ENCODE peak calls at places on chromosomes 5 and 9, in five cellular contexts. G is HCT116, I is GM12878, D is H1, U is HepG2. N is an unnamed sample.

GRCh38 chr5:10524376-10525123 is 39.3 kb upstream of the ANKRD33B start:
- DNase-seq in G (no peak), I (no peak), D (no peak), U (no peak), N (no peak)

GRCh38 chr9:33041459-33042188 is 16.6 kb downstream of the DNAJA1 start:
- DNase-seq in G (no peak), I (no peak), D (no peak), U (no peak), N (no peak)

GRCh38 chr9:36208521-36209253 is 18.0 kb downstream of the CLTA start:
- DNase-seq in G (no peak), I (no peak), D (no peak), U (no peak), N (no peak)

GRCh38 chr5:145958463-145958862 is 22.1 kb downstream of the SH3RF2 start:
- DNase-seq in G (no peak), I (no peak), D (no peak), U (no peak), N (no peak)

GRCh38 chr5:179393078-179393477 is 47.8 kb upstream of the ADAMTS2 start:
- DNase-seq in G (peak; percentile 65), I (no peak), D (no peak), U (no peak), N (no peak)

GRCh38 chr9:116674210-116674980 is 12.7 kb upstream of the TRIM32 start:
- DNase-seq in G (no peak), I (no peak), D (no peak), U (no peak), N (no peak)

GRCh38 chr5:5705010-5705409 is 282.5 kb downstream of the ICE1 start:
- DNase-seq in G (no peak), I (no peak), D (no peak), U (no peak), N (no peak)

GRCh38 chr9:111924281-111924680 is 27.7 kb downstream of the UGCG start:
- DNase-seq in G (no peak), I (no peak), D (no peak), U (no peak), N (no peak)

GRCh38 chr5:68147659-68148058 is 67.9 kb upstream of the PIK3R1 start:
- DNase-seq in G (no peak), I (no peak), D (no peak), U (no peak), N (no peak)

GRCh38 chr5:55324815-55325418 is 17.1 kb downstream of the MTREX start:
- DNase-seq in G (peak; percentile 32), I (no peak), D (no peak), U (peak; percentile 49), N (no peak)

GRCh38 chr5:179371123-179371515 is 25.9 kb upstream of the ADAMTS2 start:
- DNase-seq in G (no peak), I (no peak), D (no peak), U (no peak), N (no peak)

GRCh38 chr5:173408946-173409345 is 80.7 kb upstream of the STC2 start:
- DNase-seq in G (no peak), I (no peak), D (no peak), U (no peak), N (no peak)

GRCh38 chr5:111144352-111144930 is 52.3 kb downstream of the WDR36 start:
- DNase-seq in G (no peak), I (peak; percentile 31), D (no peak), U (no peak), N (no peak)

GRCh38 chr5:60649288-60649917 is 50.6 kb downstream of the DEPDC1B start:
- DNase-seq in G (peak; percentile 33), I (peak; percentile 15), D (no peak), U (peak; percentile 59), N (no peak)

GRCh38 chr5:178301641-178302040 is 69.0 kb upstream of the PHYKPL start:
- DNase-seq in G (no peak), I (no peak), D (no peak), U (no peak), N (no peak)

GRCh38 chr5:65508978-65509377 is 27.3 kb upstream of the ADAMTS6 start:
- DNase-seq in G (no peak), I (no peak), D (no peak), U (no peak), N (no peak)

GRCh38 chr5:173743641-173744343 is 127.3 kb upstream of the BOD1 start:
- DNase-seq in G (no peak), I (peak; percentile 73), D (no peak), U (peak; percentile 50), N (no peak)

GRCh38 chr5:134592141-134592746 is 40.4 kb downstream of the SAR1B start:
- DNase-seq in G (no peak), I (no peak), D (peak; percentile 69), U (no peak), N (peak; percentile 59)

GRCh38 chr5:102453716-102454115 is 45.1 kb downstream of the SLCO6A1 start:
- DNase-seq in G (no peak), I (peak; percentile 15), D (no peak), U (no peak), N (no peak)

GRCh38 chr5:147483961-147484707 is 25.7 kb downstream of the DPYSL3 start:
- DNase-seq in G (no peak), I (no peak), D (no peak), U (no peak), N (no peak)

GRCh38 chr5:145863005-145863404 is 9.8 kb downstream of the GRXCR2 start:
- DNase-seq in G (no peak), I (no peak), D (no peak), U (peak; percentile 42), N (no peak)

GRCh38 chr5:128083811-128084227 is 253 bp downstream of the SLC12A2 start:
- DNase-seq in G (no peak), I (no peak), D (peak; percentile 81), U (peak; percentile 4), N (no peak)

GRCh38 chr5:134555223-134555790 is 29.8 kb downstream of the JADE2 start:
- DNase-seq in G (no peak), I (no peak), D (no peak), U (no peak), N (no peak)

GRCh38 chr5:73918791-73919221 is 292.8 kb downstream of the ARHGEF28 start:
- DNase-seq in G (no peak), I (no peak), D (no peak), U (no peak), N (no peak)
- TF ChIP-seq ZNF274 in G (no peak), I (no peak), D (no peak), U (no peak), N (no peak)

GRCh38 chr5:140331638-140332037 is 14.8 kb downstream of the HBEGF start:
- DNase-seq in G (no peak), I (no peak), D (no peak), U (no peak), N (no peak)
- TF ChIP-seq ZNF274 in G (no peak), I (no peak), D (no peak), U (no peak), N (no peak)

GRCh38 chr9:110047955-110048472 is 159.9 kb downstream of the C9orf152 start:
- DNase-seq in G (no peak), I (no peak), D (peak; percentile 67), U (no peak), N (no peak)
- TF ChIP-seq ZNF274 in G (no peak), I (no peak), D (no peak), U (no peak), N (no peak)

GRCh38 chr5:132263548-132264261 is 6.2 kb downstream of the PDLIM4 start:
- DNase-seq in G (no peak), I (no peak), D (peak; percentile 20), U (no peak), N (no peak)
- TF ChIP-seq ZNF274 in G (no peak), I (no peak), D (no peak), U (no peak), N (no peak)

GRCh38 chr9:120107138-120107537 is 472.8 kb downstream of the CDK5RAP2 start:
- DNase-seq in G (no peak), I (no peak), D (no peak), U (no peak), N (no peak)

GRCh38 chr9:120110520-120110919 is 469.4 kb downstream of the CDK5RAP2 start:
- DNase-seq in G (no peak), I (no peak), D (no peak), U (no peak), N (no peak)

GRCh38 chr9:120104771-120105170 is 475.2 kb downstream of the CDK5RAP2 start:
- DNase-seq in G (no peak), I (no peak), D (no peak), U (no peak), N (no peak)

GRCh38 chr9:120109242-120109641 is 470.7 kb downstream of the CDK5RAP2 start:
- DNase-seq in G (peak; percentile 44), I (no peak), D (peak; percentile 69), U (peak; percentile 18), N (peak; percentile 58)
- TF ChIP-seq ZNF274 in G (no peak), I (no peak), D (no peak), U (no peak), N (no peak)

DNA sequence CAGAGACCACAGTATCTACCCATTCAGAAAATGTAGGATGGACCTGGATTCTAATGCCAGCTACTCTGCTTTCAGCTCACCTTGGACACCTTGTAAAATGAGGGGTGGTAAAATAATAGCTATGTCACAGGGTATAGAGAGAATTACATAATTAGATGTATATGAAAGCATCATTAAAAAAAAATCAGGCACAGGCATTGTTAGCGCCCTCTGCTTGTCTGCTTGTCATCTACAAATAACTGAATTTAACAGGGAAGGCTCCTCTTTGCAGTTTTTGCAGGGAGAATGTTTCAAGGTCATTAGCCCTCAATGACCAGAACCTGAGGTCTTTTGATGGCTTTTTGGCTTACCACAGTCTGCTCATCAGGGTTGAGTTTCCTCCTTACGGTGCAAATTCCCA is 58.0 kb downstream of the GPR21 start:
- DNase-seq in G (no peak), I (no peak), D (no peak), U (no peak), N (no peak)
- TF ChIP-seq ZNF274 in G (no peak), I (no peak), D (no peak), U (no peak), N (no peak)

GRCh38 chr9:138068601-138069035 is 191.0 kb downstream of the CACNA1B start:
- DNase-seq in G (no peak), I (no peak), D (peak; percentile 48), U (no peak), N (no peak)
- TF ChIP-seq ZNF274 in G (no peak), I (no peak), D (no peak), U (no peak), N (no peak)